ENCODE peak calls at places on chromosome 1, in nine cellular contexts. I is H4; U is ureter; M is activated CD8-positive, alpha-beta memory T cell treated with anti-CD3 and anti-CD28 coated beads, Interleukin-2, amount 50 U/mL, for 48 hours; J is body of pancreas; N is Daoy; D is activated T-cell treated with anti-CD3 and anti-CD28 coated beads for 1 hour; L is PC-3; W is GM23248. K is an unnamed sample.

GRCh38 chr1:85344256-85344694 is 67.8 kb upstream of the BCL10 start:
- DNase-seq in I (peak), U (no peak), M (no peak), J (peak), N (peak), D (no peak), L (peak), W (peak), K (no peak)

GRCh38 chr1:18409609-18410237 is 71.0 kb upstream of the KLHDC7A start:
- DNase-seq in I (no peak), U (no peak), M (no peak), J (no peak), N (no peak), D (no peak), L (no peak), W (no peak), K (no peak)

GRCh38 chr1:44806704-44807363 is at the start of gene DYNLT4:
- DNase-seq in I (no peak), U (no peak), M (no peak), J (peak), N (no peak), D (no peak), L (no peak), W (no peak), K (no peak)

GRCh38 chr1:14954210-14954609 is 199.3 kb upstream of the TMEM51 start:
- DNase-seq in I (no peak), U (no peak), M (no peak), J (no peak), N (peak), D (no peak), L (peak), W (peak), K (no peak)

GRCh38 chr1:39434797-39435395 is 56.5 kb upstream of the BMP8A start:
- DNase-seq in I (no peak), U (no peak), M (no peak), J (no peak), N (no peak), D (no peak), L (no peak), W (peak), K (no peak)

GRCh38 chr1:47753808-47754207 is 243.4 kb downstream of the TRABD2B start:
- DNase-seq in I (no peak), U (no peak), M (no peak), J (no peak), N (no peak), D (no peak), L (no peak), W (no peak), K (no peak)

GRCh38 chr1:215517441-215517891 is 49.6 kb upstream of the KCTD3 start:
- DNase-seq in I (peak), U (no peak), M (no peak), J (no peak), N (peak), D (no peak), L (peak), W (peak), K (no peak)

GRCh38 chr1:210816136-210816535 is 317.8 kb downstream of the KCNH1 start:
- DNase-seq in I (no peak), U (no peak), M (no peak), J (no peak), N (no peak), D (no peak), L (no peak), W (no peak), K (no peak)

GRCh38 chr1:238205045-238205662 is 314.4 kb upstream of the ZP4 start:
- DNase-seq in I (no peak), U (no peak), M (no peak), J (no peak), N (no peak), D (no peak), L (no peak), W (no peak), K (no peak)

GRCh38 chr1:44072204-44072603 is 40.9 kb upstream of the SLC6A9 start:
- DNase-seq in I (peak), U (no peak), M (no peak), J (no peak), N (peak), D (no peak), L (peak), W (peak), K (no peak)

GRCh38 chr1:230342019-230342418 is 84.1 kb downstream of the PGBD5 start:
- DNase-seq in I (no peak), U (no peak), M (no peak), J (no peak), N (no peak), D (no peak), L (no peak), W (peak), K (no peak)

GRCh38 chr1:67004176-67004575 is 49.8 kb downstream of the SLC35D1 start:
- DNase-seq in I (no peak), U (no peak), M (no peak), J (no peak), N (no peak), D (no peak), L (no peak), W (no peak), K (peak)

GRCh38 chr1:40411294-40411693 is 37.8 kb downstream of the SMAP2 start:
- DNase-seq in I (no peak), U (no peak), M (no peak), J (no peak), N (no peak), D (no peak), L (no peak), W (no peak), K (peak)

GRCh38 chr1:23757812-23758211 is 14.5 kb downstream of the ELOA start:
- DNase-seq in I (no peak), U (no peak), M (no peak), J (no peak), N (no peak), D (no peak), L (no peak), W (no peak), K (no peak)

K was measured in LNCaP clone FGC.